ENCODE peak calls at places on chromosomes 11 and 22, in six cellular contexts. U is CD4-positive, alpha-beta memory T cell; A is colonic mucosa; L is RWPE2; X is adrenal gland; Y is mammary epithelial cell. W is an unnamed sample. For H3K4me1 and H3K27me3, the result is how much of the 10 kb centered on the place peaks cover.

GRCh38 chr11:121714356-121714755 is 261.6 kb upstream of the SORL1-AS1 start:
- DNase-seq in U (no peak), A (no peak), L (no peak), X (no peak), Y (peak), W (no peak)

GRCh38 chr22:41469218-41469851 is 418 bp downstream of the ACO2 start:
- DNase-seq in U (no peak), A (peak), L (no peak), X (no peak), Y (no peak), W (no peak)

GRCh38 chr11:77276271-77276670 is 25.2 kb downstream of the GDPD4 start:
- DNase-seq in U (no peak), A (no peak), L (no peak), X (no peak), Y (no peak), W (no peak)

GRCh38 chr11:120532511-120533196 is 21.1 kb downstream of the GRIK4 start:
- DNase-seq in U (no peak), A (no peak), L (no peak), X (peak), Y (no peak), W (no peak)

GRCh38 chr11:45110562-45110961 is 35.9 kb upstream of the PRDM11 start:
- DNase-seq in U (peak), A (peak), L (no peak), X (peak), Y (peak), W (peak)

GRCh38 chr11:75582935-75583709 is 21.1 kb downstream of the SERPINH1 start:
- DNase-seq in U (peak), A (peak), L (no peak), X (peak), Y (no peak), W (peak)

GRCh38 chr11:35619030-35619753 is 932 bp downstream of the FJX1 start:
- DNase-seq in U (peak), A (peak), L (peak), X (peak), Y (peak), W (peak)

GRCh38 chr22:32493551-32493950 is 18.9 kb downstream of the FBXO7 start:
- DNase-seq in U (no peak), A (no peak), L (no peak), X (no peak), Y (no peak), W (no peak)

GRCh38 chr11:1041471-1041870 is 5.0 kb upstream of the MUC6 start:
- DNase-seq in U (no peak), A (no peak), L (no peak), X (no peak), Y (no peak), W (no peak)

GRCh38 chr11:14306481-14306880 is 52.5 kb downstream of the RRAS2 start:
- DNase-seq in U (no peak), A (no peak), L (no peak), X (no peak), Y (no peak), W (no peak)

DNA sequence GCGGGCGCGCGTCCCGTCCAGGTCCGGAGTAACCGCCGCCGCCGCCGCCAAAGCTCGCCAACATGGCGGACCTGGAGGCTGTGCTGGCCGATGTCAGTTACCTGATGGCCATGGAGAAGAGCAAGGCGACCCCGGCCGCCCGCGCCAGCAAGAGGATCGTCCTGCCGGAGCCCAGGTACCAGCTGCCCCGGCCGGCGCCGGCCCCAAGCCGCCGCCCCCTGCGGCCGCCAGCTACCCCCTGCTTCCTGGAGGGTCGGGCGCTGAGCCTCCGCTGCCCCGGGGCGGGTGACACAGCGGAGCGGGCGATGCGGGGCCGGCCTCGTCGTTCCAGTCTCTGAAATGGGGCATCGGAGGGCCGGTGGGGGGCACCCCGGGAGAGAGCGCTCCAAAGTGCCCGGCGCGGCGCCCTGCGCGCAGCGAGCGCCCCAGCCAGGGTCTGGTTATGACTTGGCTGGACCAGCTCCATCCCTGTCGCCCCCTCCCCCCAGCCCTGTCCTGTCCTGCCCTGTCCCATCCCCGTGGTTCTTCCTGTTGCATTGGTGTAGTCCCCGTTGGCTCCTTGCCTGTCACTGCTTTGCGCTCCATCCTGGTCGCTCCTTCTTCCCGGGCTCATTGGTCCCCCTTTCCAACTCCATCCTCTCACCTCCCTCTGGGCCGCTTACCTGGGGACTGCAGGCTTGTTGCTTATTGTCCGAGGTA is 653 bp downstream of the GRK3 start:
- DNase-seq in U (peak), A (peak), L (no peak), X (peak), Y (peak), W (peak)
- H3K4me1 ChIP-seq in U (under half), A (under half), L (under half), X (under half), Y (under half), W (under half)

DNA sequence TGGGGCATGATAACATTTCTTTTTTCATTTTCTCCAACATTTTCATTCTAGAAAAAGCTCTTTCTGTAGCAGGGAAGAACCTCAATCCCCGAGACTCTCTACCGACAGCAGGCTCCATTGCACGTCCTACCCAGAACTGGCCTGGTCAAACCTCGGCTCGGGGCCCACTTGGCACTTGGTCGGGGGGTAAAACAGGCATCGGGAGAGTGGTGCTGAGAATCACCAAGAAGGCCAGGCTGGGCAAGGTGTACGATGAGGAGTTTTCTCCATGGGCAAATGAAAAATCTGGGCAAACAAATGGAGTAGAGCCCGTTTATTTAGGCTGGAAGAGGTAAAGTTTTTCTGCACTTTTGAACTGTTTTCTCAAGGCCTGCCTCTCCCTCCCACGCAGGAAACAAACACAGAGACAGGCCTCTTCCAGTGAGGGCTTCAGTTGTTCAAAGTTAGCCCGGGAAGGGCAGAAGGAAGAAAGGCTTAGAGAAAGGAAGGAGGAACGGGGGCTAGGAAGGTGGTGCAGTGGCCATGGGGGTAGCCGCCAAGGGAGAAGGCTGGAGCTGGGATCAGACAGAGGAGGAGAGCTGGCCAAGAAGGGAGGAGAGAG is 87.6 kb downstream of the ETS1 start:
- DNase-seq in U (no peak), A (no peak), L (no peak), X (no peak), Y (no peak), W (no peak)
- H3K27me3 ChIP-seq in U (under half), A (under half), L (under half), X (under half), Y (under half), W (under half)

GRCh38 chr22:35970601-35971417 is 57.8 kb downstream of the RBFOX2 start:
- DNase-seq in U (no peak), A (no peak), L (no peak), X (no peak), Y (no peak), W (no peak)
- H3K27ac ChIP-seq in U (no peak), A (no peak), L (no peak), X (peak), Y (no peak), W (no peak)

GRCh38 chr22:24247011-24247507 is 2.2 kb upstream of the GGT5 start:
- DNase-seq in U (no peak), A (no peak), L (no peak), X (no peak), Y (no peak), W (no peak)

GRCh38 chr22:24240381-24240780 is 4.5 kb downstream of the GGT5 start:
- DNase-seq in U (no peak), A (no peak), L (no peak), X (no peak), Y (no peak), W (no peak)

GRCh38 chr22:24247564-24248344 is 2.9 kb upstream of the GGT5 start:
- DNase-seq in U (peak), A (peak), L (peak), X (peak), Y (peak), W (peak)

DNA sequence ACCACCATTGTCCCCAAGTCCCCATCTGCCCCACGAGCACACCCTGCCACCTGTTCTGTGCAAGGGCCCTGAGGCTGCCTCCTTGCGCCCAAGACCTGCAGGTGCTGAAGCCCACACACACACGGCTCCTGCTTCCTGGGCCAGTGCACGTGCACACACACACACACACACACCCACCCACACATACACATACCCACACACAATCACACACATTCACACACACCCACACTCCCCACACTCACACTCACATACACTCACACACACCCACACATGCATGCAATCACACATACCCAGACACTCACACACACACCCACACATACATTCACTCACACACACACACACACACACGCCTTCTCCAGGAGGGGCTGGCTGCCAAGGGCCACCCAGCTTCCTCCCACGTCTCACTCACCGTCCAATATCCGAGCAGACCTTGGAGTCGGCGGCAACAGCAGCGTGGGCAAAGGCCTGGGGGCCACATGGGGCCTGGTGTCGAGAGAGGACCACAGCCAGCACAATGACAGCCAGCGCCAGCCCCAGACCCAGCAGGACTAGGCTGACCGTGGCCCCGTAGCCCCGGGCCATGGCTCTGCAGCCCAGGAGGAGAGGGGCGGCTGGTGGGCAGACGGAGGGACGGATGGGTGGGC is 616 bp downstream of the GGT5 start:
- DNase-seq in U (no peak), A (no peak), L (peak), X (no peak), Y (no peak), W (peak)
- H3K4me1 ChIP-seq in U (under half), A (under half), L (under half), X (under half), Y (under half), W (under half)

GRCh38 chr11:2576536-2576935 is 123.3 kb downstream of the KCNQ1OT1 start:
- DNase-seq in U (no peak), A (no peak), L (no peak), X (no peak), Y (no peak), W (peak)
- H3K27me3 ChIP-seq in U (under half), A (under half), L (under half), X (under half), Y (under half), W (under half)

DNA sequence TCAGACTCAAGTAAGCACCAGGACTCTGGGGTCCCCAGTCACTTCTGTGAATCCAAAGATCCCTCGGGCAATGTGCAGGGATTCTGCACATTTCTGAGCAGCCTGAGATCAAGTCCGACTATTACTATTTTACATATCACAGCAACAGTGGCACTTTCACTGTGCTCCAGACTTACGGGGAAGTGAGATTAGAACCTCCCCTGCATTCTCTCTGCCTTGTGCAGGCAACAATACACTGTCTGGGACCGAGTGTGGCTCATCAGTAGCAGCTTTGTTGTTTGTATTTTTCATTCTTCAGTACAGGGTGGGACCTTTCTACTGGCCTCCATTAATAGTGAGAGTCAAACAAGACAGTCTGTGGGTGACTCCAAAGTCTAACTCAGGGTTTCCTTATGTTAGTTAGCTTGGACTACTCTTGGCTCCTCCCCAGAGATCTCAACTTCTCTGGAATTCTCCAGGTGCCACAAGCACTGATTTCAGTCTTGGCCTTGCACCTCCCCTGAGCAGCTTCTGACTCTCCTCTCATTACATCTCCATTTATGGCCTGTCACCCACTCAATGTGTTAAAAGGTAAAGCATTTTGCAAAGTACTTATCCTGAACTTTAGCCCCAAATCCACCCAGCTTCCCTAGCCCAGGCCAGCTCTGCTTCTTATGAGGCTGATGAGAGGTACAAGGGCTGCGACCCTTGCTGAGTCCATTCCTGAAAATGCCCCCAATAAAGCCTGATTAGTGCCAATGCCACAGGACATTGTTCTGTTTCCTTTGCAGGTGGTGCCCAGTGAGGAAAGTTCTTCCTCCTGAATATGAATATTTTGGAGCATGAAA is 76.3 kb upstream of the TOP3B start:
- DNase-seq in U (no peak), A (no peak), L (no peak), X (no peak), Y (no peak), W (no peak)
- H3K27ac ChIP-seq in U (no peak), A (no peak), L (no peak), X (no peak), Y (no peak), W (no peak)

GRCh38 chr22:17375914-17376614 is 6.8 kb downstream of the CECR2 start:
- DNase-seq in U (no peak), A (no peak), L (no peak), X (no peak), Y (no peak), W (no peak)
- H3K4me1 ChIP-seq in U (under half), A (under half), L (under half), X (under half), Y (under half), W (under half)